ENCODE peak calls at places on chromosomes 6 and 20, in nine cellular contexts. I is left lung; P is gastroesophageal sphincter; O is upper lobe of right lung; E is A549; T is upper lobe of left lung; B is CD8-positive, alpha-beta T cell; G is HepG2; Q is SK-N-SH treated with all-trans-retinoic acid at 6 μM for 48 hours. A is an unnamed sample.

GRCh38 chr6:127464161-127464880 is 5.1 kb upstream of the KIAA0408 start:
- ATAC-seq in Q (peak), B (no peak), T (peak), P (peak), O (peak), G (no peak), I (peak), E (no peak), A (no peak)

GRCh38 chr6:2632368-2632767 is 118.4 kb downstream of the MYLK4 start:
- ATAC-seq in P (no peak), O (no peak), B (no peak), Q (no peak), T (no peak), I (no peak), E (no peak), G (no peak), A (no peak)

GRCh38 chr6:79438015-79438414 is 99.2 kb downstream of the LCA5 start:
- ATAC-seq in Q (no peak), O (no peak), T (no peak), G (no peak), E (no peak), P (peak), I (peak), B (no peak), A (no peak)

GRCh38 chr6:160160929-160161646 is 39.5 kb downstream of the SLC22A1 start:
- ATAC-seq in B (no peak), E (no peak), P (no peak), O (peak), G (peak), Q (no peak), I (no peak), T (peak), A (no peak)

GRCh38 chr20:13783528-13783927 is 1.2 kb downstream of the ESF1 start:
- ATAC-seq in B (no peak), E (no peak), I (no peak), G (no peak), Q (no peak), O (no peak), P (no peak), T (no peak), A (no peak)

GRCh38 chr20:38196592-38196991 is 31.5 kb upstream of the TGM2 start:
- ATAC-seq in E (no peak), T (peak), G (no peak), P (peak), Q (no peak), O (peak), I (peak), B (no peak), A (peak)

GRCh38 chr6:16338577-16339262 is 100.3 kb downstream of the GMPR start:
- ATAC-seq in G (peak), E (peak), O (peak), P (peak), Q (peak), B (no peak), I (peak), T (no peak), A (no peak)

GRCh38 chr6:7452898-7453297 is 63.3 kb downstream of the RIOK1 start:
- ATAC-seq in T (no peak), P (no peak), Q (no peak), E (no peak), O (no peak), I (no peak), G (no peak), B (no peak), A (no peak)

GRCh38 chr6:75819776-75820487 is 70.9 kb downstream of the MYO6 start:
- ATAC-seq in E (no peak), G (peak), T (peak), I (peak), B (no peak), P (no peak), O (peak), Q (no peak), A (peak)

GRCh38 chr6:169248521-169248971 is 5.1 kb downstream of the THBS2 start:
- ATAC-seq in O (no peak), T (no peak), E (no peak), G (no peak), B (no peak), I (no peak), P (no peak), Q (no peak), A (no peak)

GRCh38 chr20:57199656-57200405 is 66.6 kb downstream of the BMP7 start:
- ATAC-seq in B (no peak), O (no peak), E (no peak), P (no peak), G (no peak), I (no peak), Q (no peak), T (no peak), A (no peak)

GRCh38 chr6:113909224-113909856 is 52.2 kb downstream of the MARCKS start:
- ATAC-seq in P (no peak), G (peak), O (peak), T (no peak), B (peak), E (no peak), Q (peak), I (peak), A (no peak)

GRCh38 chr6:156794963-156795362 is 17.8 kb downstream of the ARID1B start:
- ATAC-seq in G (no peak), O (no peak), Q (no peak), T (no peak), E (no peak), I (no peak), P (no peak), B (peak), A (peak)

GRCh38 chr20:62246872-62247652 is 8.7 kb downstream of the OSBPL2 start:
- ATAC-seq in E (no peak), I (peak), Q (no peak), G (peak), B (no peak), T (no peak), P (no peak), O (peak), A (no peak)

A was measured in stimulated activated memory B cell treated with anti-CD40 and anti-IgM and Interleukin-4, amounts not matched to agents 10 μg/mL and 1 μg/mL and 100 μg/mL, for 72 hours.